ENCODE peak calls at places on chromosomes 12 and 14, in nine cellular contexts. W is glutamatergic neuron, K is suprapubic skin, F is fibroblast of mammary gland, S is IMR-90, J is heart left ventricle, L is AG04450, D is AG09319, C is osteoblast. H is an unnamed sample.
A peak's percentile ranks its signal among the peaks of the same experiment; 100 is the strongest.

GRCh38 chr12:45827974-45828373 is 98.5 kb downstream of the ARID2 start:
- DNase-seq in C (no peak), K (no peak), F (no peak), J (no peak), D (no peak), L (no peak), W (no peak), S (no peak), H (no peak)

GRCh38 chr14:103314496-103315277 is 19.4 kb upstream of the EIF5 start:
- DNase-seq in J (no peak), K (no peak), W (no peak), C (no peak), L (no peak), S (no peak), D (no peak), F (no peak), H (no peak)

GRCh38 chr14:36020120-36021029 is 156.1 kb downstream of the PTCSC3 start:
- DNase-seq in C (no peak), D (no peak), K (no peak), J (no peak), L (no peak), S (no peak), W (no peak), F (no peak), H (no peak)

GRCh38 chr14:81269100-81269978 is 48.6 kb upstream of the GTF2A1 start:
- DNase-seq in C (peak; percentile 81), W (no peak), D (peak; percentile 55), F (peak; percentile 79), S (peak; percentile 68), L (peak; percentile 39), K (no peak), J (no peak), H (peak; percentile 22)

GRCh38 chr12:112183591-112184021 is 58.2 kb downstream of the TRAFD1 start:
- DNase-seq in F (no peak), S (no peak), D (no peak), L (no peak), C (no peak), J (no peak), K (no peak), W (no peak), H (no peak)

GRCh38 chr12:54988402-54989054 is 4.0 kb upstream of the TESPA1 start:
- DNase-seq in S (peak; percentile 15), W (peak; percentile 56), D (no peak), J (peak; percentile 82), K (no peak), F (peak; percentile 56), C (no peak), L (no peak), H (no peak)

GRCh38 chr12:30630378-30631285 is 65.0 kb downstream of the IPO8 start:
- DNase-seq in C (no peak), D (no peak), J (no peak), S (no peak), F (no peak), L (no peak), W (no peak), K (no peak), H (no peak)

GRCh38 chr14:56821177-56821576 is 10.9 kb upstream of the OTX2 start:
- DNase-seq in K (no peak), F (no peak), C (no peak), J (no peak), S (no peak), L (no peak), W (no peak), D (no peak), H (no peak)

GRCh38 chr12:57124259-57124877 is 3.9 kb upstream of the LRP1 start:
- DNase-seq in L (no peak), C (peak; percentile 88), J (peak; percentile 65), K (no peak), S (peak; percentile 69), D (no peak), F (peak; percentile 76), W (peak; percentile 80), H (peak; percentile 84)

GRCh38 chr14:104226421-104227385 is 88.3 kb downstream of the KIF26A start:
- DNase-seq in C (no peak), W (peak; percentile 30), D (no peak), J (no peak), K (no peak), S (no peak), F (no peak), L (no peak), H (no peak)

GRCh38 chr12:50188280-50188781 is 21.2 kb upstream of the CERS5 start:
- DNase-seq in F (peak; percentile 70), W (no peak), L (no peak), D (no peak), K (no peak), C (peak; percentile 69), J (no peak), S (peak; percentile 67), H (no peak)

GRCh38 chr12:47837190-47838171 is 17.8 kb upstream of the HDAC7 start:
- DNase-seq in J (peak; percentile 71), L (no peak), W (peak; percentile 52), K (no peak), C (peak; percentile 92), D (no peak), F (peak; percentile 78), S (peak; percentile 68), H (peak; percentile 55)
- TF ChIP-seq CTCF in J (peak; percentile 92), L (peak; percentile 85), W (peak; percentile 98), K (peak; percentile 83), C (peak; percentile 89), D (peak; percentile 85), F (peak; percentile 73), S (peak; percentile 81), H (peak; percentile 97)

DNA sequence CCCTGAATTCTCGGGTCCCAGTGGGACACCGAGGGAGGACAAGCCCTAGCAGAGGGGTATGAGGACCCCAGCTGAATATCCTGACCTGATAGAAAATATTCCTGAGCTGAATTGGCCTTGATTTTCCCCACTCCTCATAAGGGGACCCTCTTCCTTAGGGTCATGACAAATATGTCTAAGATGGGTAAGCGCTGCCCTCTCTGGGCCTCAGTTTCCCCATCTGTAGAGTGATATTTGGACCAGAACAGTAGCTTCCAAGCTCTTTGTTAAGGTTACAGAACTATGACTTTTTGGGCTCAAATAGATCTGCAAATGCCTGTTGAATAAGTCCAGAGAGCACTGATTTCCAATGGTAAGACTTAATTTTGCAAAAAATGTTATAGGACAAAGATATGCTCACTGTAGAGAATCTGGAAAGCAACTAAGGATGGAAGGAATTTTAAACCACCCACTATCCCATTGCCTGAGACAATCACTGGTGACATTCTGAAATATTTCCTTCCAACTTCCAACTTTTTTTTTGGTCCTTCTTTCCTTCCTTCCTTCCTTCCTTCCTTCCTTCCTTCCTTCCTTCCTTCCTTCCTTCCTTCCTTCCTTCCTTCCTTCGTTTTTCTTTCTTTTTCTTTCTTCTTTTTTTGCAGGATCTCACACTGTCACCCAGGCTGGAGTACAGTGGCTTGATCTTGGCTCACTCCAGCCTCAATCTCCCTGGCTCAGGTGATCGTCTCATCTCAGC is 32.0 kb downstream of the MYL2 start:
- DNase-seq in F (no peak), D (no peak), S (no peak), K (no peak), J (no peak), C (no peak), L (no peak), W (no peak), H (no peak)
- TF ChIP-seq CTCF in F (no peak), D (no peak), S (no peak), K (no peak), J (peak; percentile 25), C (no peak), L (no peak), W (peak; percentile 33), H (peak; percentile 39)

GRCh38 chr12:92650228-92650822 is 52.5 kb upstream of the PLEKHG7 start:
- DNase-seq in J (no peak), C (no peak), L (no peak), S (no peak), W (no peak), K (no peak), F (no peak), D (no peak), H (no peak)
- TF ChIP-seq CTCF in J (no peak), C (no peak), L (no peak), S (no peak), W (peak; percentile 0), K (no peak), F (no peak), D (no peak), H (no peak)

DNA sequence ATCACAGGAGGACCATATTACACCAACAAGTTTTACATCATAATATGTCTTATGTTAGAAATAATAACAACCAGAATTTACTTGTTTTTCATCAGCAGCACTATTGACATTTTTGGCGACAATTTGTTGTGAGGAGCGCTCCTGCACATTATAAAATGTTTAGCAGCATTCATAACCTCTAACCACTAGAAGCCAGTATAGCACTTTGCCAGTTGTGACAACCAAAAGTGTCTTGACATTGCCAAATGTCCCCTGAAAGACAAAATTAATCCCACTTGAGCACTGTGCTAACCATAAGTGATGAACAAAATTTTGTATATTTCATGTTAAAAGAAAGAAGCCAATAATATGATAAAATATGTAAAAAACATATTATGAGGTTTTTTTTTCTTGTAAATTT is 356.9 kb upstream of the LMO3 start:
- DNase-seq in W (no peak), F (no peak), K (no peak), S (no peak), C (no peak), D (no peak), J (no peak), L (no peak), H (no peak)
- TF ChIP-seq CTCF in W (no peak), F (no peak), K (no peak), S (no peak), C (no peak), D (no peak), J (no peak), L (no peak), H (no peak)

H was measured in neural crest cell.